ENCODE peak calls at places on chromosomes 4 and X, in five cellular contexts. One of them, this sample, is unnamed.

GRCh38 chr4:98484031-98484430 is 174.4 kb downstream of the TSPAN5 start:
- DNase-seq in type B pancreatic cell: no peak
- DNase-seq in PC-3: peak
- DNase-seq in pancreas: no peak
- DNase-seq in coronary artery: no peak
- DNase-seq in this sample: no peak

GRCh38 chrX:12949927-12950656 is 24.8 kb upstream of the TMSB4X start:
- DNase-seq in type B pancreatic cell: no peak
- DNase-seq in PC-3: no peak
- DNase-seq in pancreas: peak
- DNase-seq in coronary artery: peak
- DNase-seq in this sample: no peak

GRCh38 chrX:103716967-103717366 is 6.3 kb downstream of the TMEM31 start:
- DNase-seq in type B pancreatic cell: no peak
- DNase-seq in PC-3: peak
- DNase-seq in pancreas: no peak
- DNase-seq in coronary artery: no peak
- DNase-seq in this sample: no peak

GRCh38 chrX:123085311-123085940 is 98.7 kb upstream of the GRIA3 start:
- DNase-seq in type B pancreatic cell: no peak
- DNase-seq in PC-3: no peak
- DNase-seq in pancreas: no peak
- DNase-seq in coronary artery: no peak
- DNase-seq in this sample: no peak

GRCh38 chr4:29467044-29467717 is 1253.0 kb upstream of the PCDH7 start:
- DNase-seq in type B pancreatic cell: no peak
- DNase-seq in PC-3: peak
- DNase-seq in pancreas: no peak
- DNase-seq in coronary artery: no peak
- DNase-seq in this sample: no peak

GRCh38 chrX:57286507-57287251 is at the start of gene FAAH2:
- DNase-seq in type B pancreatic cell: no peak
- DNase-seq in PC-3: peak
- DNase-seq in pancreas: peak
- DNase-seq in coronary artery: no peak
- DNase-seq in this sample: no peak

GRCh38 chrX:70172226-70172625 is 5.1 kb upstream of the DGAT2L6 start:
- DNase-seq in type B pancreatic cell: no peak
- DNase-seq in PC-3: peak
- DNase-seq in pancreas: no peak
- DNase-seq in coronary artery: no peak
- DNase-seq in this sample: no peak

GRCh38 chr4:111113591-111113990 is 490.7 kb upstream of the PITX2 start:
- DNase-seq in type B pancreatic cell: no peak
- DNase-seq in PC-3: no peak
- DNase-seq in pancreas: no peak
- DNase-seq in coronary artery: no peak
- DNase-seq in this sample: no peak

GRCh38 chr4:6925357-6925836 is 15.8 kb downstream of the TBC1D14 start:
- DNase-seq in type B pancreatic cell: no peak
- DNase-seq in PC-3: no peak
- DNase-seq in pancreas: no peak
- DNase-seq in coronary artery: no peak
- DNase-seq in this sample: no peak

GRCh38 chr4:35835893-35836292 is 408.4 kb downstream of the ARAP2 start:
- DNase-seq in type B pancreatic cell: no peak
- DNase-seq in PC-3: no peak
- DNase-seq in pancreas: no peak
- DNase-seq in coronary artery: no peak
- DNase-seq in this sample: no peak

GRCh38 chr4:71830497-71831178 is 46.8 kb upstream of the GC start:
- DNase-seq in type B pancreatic cell: no peak
- DNase-seq in PC-3: no peak
- DNase-seq in pancreas: no peak
- DNase-seq in coronary artery: no peak
- DNase-seq in this sample: no peak

GRCh38 chr4:106414366-106414765 is 45.8 kb upstream of the GIMD1 start:
- DNase-seq in type B pancreatic cell: no peak
- DNase-seq in PC-3: peak
- DNase-seq in pancreas: no peak
- DNase-seq in coronary artery: no peak
- DNase-seq in this sample: no peak

GRCh38 chr4:36020351-36020750 is 224.0 kb downstream of the ARAP2 start:
- DNase-seq in type B pancreatic cell: no peak
- DNase-seq in PC-3: no peak
- DNase-seq in pancreas: no peak
- DNase-seq in coronary artery: no peak
- DNase-seq in this sample: no peak

GRCh38 chr4:112604590-112604989 is 32.1 kb downstream of the ZGRF1 start:
- DNase-seq in type B pancreatic cell: no peak
- DNase-seq in PC-3: peak
- DNase-seq in pancreas: no peak
- DNase-seq in coronary artery: no peak
- DNase-seq in this sample: no peak

GRCh38 chr4:3783691-3784306 is 17.6 kb downstream of the ADRA2C start:
- DNase-seq in type B pancreatic cell: no peak
- DNase-seq in PC-3: peak
- DNase-seq in pancreas: no peak
- DNase-seq in coronary artery: no peak
- DNase-seq in this sample: no peak

GRCh38 chrX:56789518-56790070 is 60.6 kb downstream of the NBDY start:
- DNase-seq in type B pancreatic cell: no peak
- DNase-seq in PC-3: no peak
- DNase-seq in pancreas: no peak
- DNase-seq in coronary artery: peak
- DNase-seq in this sample: no peak

GRCh38 chr4:165425629-165426028 is 46.8 kb downstream of the CPE start:
- DNase-seq in type B pancreatic cell: no peak
- DNase-seq in PC-3: no peak
- DNase-seq in pancreas: no peak
- DNase-seq in coronary artery: no peak
- DNase-seq in this sample: no peak

GRCh38 chrX:71301195-71301924 is at the start of gene ITGB1BP2:
- DNase-seq in type B pancreatic cell: no peak
- DNase-seq in PC-3: no peak
- DNase-seq in pancreas: no peak
- DNase-seq in coronary artery: peak
- DNase-seq in this sample: no peak

GRCh38 chr4:120922390-120923200 is at the start of gene PRDM5:
- DNase-seq in type B pancreatic cell: peak
- DNase-seq in PC-3: peak
- DNase-seq in pancreas: peak
- DNase-seq in coronary artery: peak
- DNase-seq in this sample: peak

GRCh38 chr4:187598246-187598645 is 397.3 kb upstream of the ZFP42 start:
- DNase-seq in type B pancreatic cell: no peak
- DNase-seq in PC-3: no peak
- DNase-seq in pancreas: no peak
- DNase-seq in coronary artery: no peak
- DNase-seq in this sample: no peak

GRCh38 chr4:186936496-186937375 is 213.1 kb upstream of the FAT1 start:
- DNase-seq in type B pancreatic cell: no peak
- DNase-seq in PC-3: peak
- DNase-seq in pancreas: no peak
- DNase-seq in coronary artery: no peak
- DNase-seq in this sample: no peak

GRCh38 chr4:26032572-26033320 is 118.7 kb downstream of the SMIM20 start:
- DNase-seq in type B pancreatic cell: no peak
- DNase-seq in PC-3: peak
- DNase-seq in pancreas: no peak
- DNase-seq in coronary artery: no peak
- DNase-seq in this sample: no peak

GRCh38 chr4:2535386-2536192 is 858 bp upstream of the FAM193A start:
- DNase-seq in type B pancreatic cell: peak
- DNase-seq in PC-3: no peak
- DNase-seq in pancreas: peak
- DNase-seq in coronary artery: peak
- DNase-seq in this sample: peak

GRCh38 chr4:107600456-107600855 is 119.6 kb downstream of the PAPSS1 start:
- DNase-seq in type B pancreatic cell: no peak
- DNase-seq in PC-3: no peak
- DNase-seq in pancreas: no peak
- DNase-seq in coronary artery: no peak
- DNase-seq in this sample: no peak

GRCh38 chr4:119025440-119025839 is 110.2 kb upstream of the MYOZ2 start:
- DNase-seq in type B pancreatic cell: no peak
- DNase-seq in PC-3: peak
- DNase-seq in pancreas: no peak
- DNase-seq in coronary artery: no peak
- DNase-seq in this sample: no peak

GRCh38 chr4:146134761-146135160 is 40.8 kb upstream of the LSM6 start:
- DNase-seq in type B pancreatic cell: no peak
- DNase-seq in PC-3: no peak
- DNase-seq in pancreas: peak
- DNase-seq in coronary artery: no peak
- DNase-seq in this sample: no peak

GRCh38 chr4:136818811-136819210 is 713.5 kb downstream of the PCDH18 start:
- DNase-seq in type B pancreatic cell: no peak
- DNase-seq in PC-3: no peak
- DNase-seq in pancreas: no peak
- DNase-seq in coronary artery: no peak
- DNase-seq in this sample: no peak

GRCh38 chrX:135596495-135596894 is 76.0 kb downstream of the INTS6L start:
- DNase-seq in type B pancreatic cell: no peak
- DNase-seq in PC-3: peak
- DNase-seq in pancreas: no peak
- DNase-seq in coronary artery: no peak
- DNase-seq in this sample: no peak

GRCh38 chrX:136185409-136186022 is 38.2 kb downstream of the FHL1 start:
- DNase-seq in type B pancreatic cell: no peak
- DNase-seq in PC-3: peak
- DNase-seq in pancreas: no peak
- DNase-seq in coronary artery: no peak
- DNase-seq in this sample: no peak

GRCh38 chrX:136867518-136867917 is 13.0 kb downstream of the RBMX start:
- DNase-seq in type B pancreatic cell: no peak
- DNase-seq in PC-3: no peak
- DNase-seq in pancreas: no peak
- DNase-seq in coronary artery: no peak
- DNase-seq in this sample: no peak

DNA sequence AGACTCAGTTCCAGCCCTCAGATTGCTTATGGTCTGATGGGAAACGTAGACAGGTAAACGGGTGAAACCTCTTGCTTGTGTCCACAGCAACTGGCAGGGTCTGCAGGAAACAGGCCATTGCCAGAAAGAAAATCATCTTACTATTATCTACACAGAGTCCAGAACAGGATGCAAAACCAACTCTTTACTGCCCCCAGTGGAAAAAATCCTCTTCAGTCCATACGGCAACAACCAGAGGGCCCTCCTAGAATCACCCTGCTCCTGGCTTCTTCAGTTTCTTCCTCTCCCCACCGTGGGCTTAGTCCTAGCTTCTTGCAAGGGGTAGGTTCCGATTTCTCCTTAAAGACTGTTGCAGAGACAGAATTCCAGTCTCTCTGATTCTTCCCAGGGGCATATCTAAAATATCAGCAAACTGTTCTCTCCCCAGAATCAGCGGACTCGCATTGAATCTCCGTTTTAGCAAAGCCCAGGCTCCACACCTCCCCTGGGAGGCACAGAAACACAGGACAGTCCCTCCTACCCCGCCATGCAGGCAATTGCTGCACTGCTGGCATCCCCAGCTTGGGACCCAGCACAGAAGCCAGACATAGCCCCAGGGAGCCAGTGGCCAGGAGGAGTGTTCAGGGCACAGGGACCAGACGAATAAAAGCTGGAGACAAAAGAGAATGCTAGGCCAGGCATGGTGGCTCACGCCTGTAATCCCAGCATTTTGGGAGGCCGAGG is 41.0 kb upstream of the SH3RF1 start:
- DNase-seq in type B pancreatic cell: no peak
- DNase-seq in PC-3: peak
- DNase-seq in pancreas: no peak
- DNase-seq in coronary artery: no peak
- DNase-seq in this sample: no peak
- TF ChIP-seq CTCF in type B pancreatic cell: peak
- TF ChIP-seq CTCF in PC-3: peak
- TF ChIP-seq CTCF in pancreas: peak
- TF ChIP-seq CTCF in coronary artery: peak
- TF ChIP-seq CTCF in this sample: peak

DNA sequence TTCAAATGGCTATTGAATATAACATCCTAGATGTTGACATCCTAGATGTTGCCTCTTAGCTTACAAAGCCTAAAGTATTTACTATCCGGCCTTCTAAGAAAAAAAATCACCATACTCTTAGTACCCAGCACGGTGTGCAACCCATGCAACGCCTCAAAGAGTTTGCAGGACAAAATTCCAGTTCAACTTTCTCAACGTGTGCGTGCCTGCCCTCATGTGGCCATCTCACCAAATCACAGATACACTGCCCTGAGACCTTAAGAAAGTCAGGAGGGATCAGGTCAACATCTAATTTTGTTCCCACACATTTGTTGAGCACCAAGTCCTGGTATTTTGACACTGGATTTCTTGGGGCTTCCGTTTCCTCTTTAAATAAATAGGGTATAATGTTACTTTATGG is 68.3 kb downstream of the CRMP1 start:
- DNase-seq in type B pancreatic cell: no peak
- DNase-seq in PC-3: peak
- DNase-seq in pancreas: no peak
- DNase-seq in coronary artery: no peak
- DNase-seq in this sample: no peak
- TF ChIP-seq CTCF in type B pancreatic cell: peak
- TF ChIP-seq CTCF in PC-3: peak
- TF ChIP-seq CTCF in pancreas: no peak
- TF ChIP-seq CTCF in coronary artery: no peak
- TF ChIP-seq CTCF in this sample: peak

DNA sequence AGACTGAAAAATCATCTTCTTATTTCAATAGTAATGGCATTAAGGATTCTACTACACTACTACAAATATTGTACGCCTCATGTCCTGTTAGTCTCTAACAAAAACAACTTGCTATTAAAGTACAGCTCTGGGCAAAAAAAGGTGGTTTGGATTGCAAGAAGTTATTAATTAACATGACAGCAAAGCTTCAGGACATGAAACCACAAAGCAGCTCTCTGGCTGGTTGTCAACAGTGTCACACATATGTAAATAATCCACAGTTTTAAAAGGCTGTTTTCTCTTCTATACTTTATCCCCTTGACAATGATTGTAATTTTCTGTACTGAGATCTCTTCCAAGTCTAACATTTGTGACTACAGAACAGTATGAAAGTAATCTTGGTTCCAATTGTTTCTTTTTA is 19.7 kb downstream of the DCHS2 start:
- DNase-seq in type B pancreatic cell: no peak
- DNase-seq in PC-3: peak
- DNase-seq in pancreas: no peak
- DNase-seq in coronary artery: no peak
- DNase-seq in this sample: no peak
- TF ChIP-seq CTCF in type B pancreatic cell: no peak
- TF ChIP-seq CTCF in PC-3: no peak
- TF ChIP-seq CTCF in pancreas: no peak
- TF ChIP-seq CTCF in coronary artery: no peak
- TF ChIP-seq CTCF in this sample: no peak

DNA sequence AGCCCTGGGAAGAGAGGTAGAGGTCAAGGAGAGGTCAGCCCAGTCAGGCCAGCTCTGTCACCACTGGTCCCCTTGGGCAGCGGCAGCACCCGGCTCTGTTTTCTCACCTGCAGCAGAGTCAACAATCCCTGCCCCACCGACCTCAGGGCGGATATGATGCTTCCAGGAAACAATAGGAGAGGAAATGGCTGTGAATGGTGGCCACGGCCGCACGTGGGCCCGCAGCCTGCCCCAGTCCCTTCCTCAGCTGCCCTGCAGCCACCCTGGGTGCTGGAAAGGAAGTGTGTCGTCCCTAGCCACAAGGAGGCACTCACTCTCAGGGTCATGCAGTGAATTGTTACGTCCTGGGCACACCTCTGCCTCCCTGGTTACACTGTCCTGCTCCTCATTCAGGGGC is 92.5 kb upstream of the ENPP6 start:
- DNase-seq in type B pancreatic cell: no peak
- DNase-seq in PC-3: peak
- DNase-seq in pancreas: no peak
- DNase-seq in coronary artery: no peak
- DNase-seq in this sample: no peak
- TF ChIP-seq CTCF in type B pancreatic cell: no peak
- TF ChIP-seq CTCF in PC-3: peak
- TF ChIP-seq CTCF in pancreas: no peak
- TF ChIP-seq CTCF in coronary artery: no peak
- TF ChIP-seq CTCF in this sample: peak